ENCODE peak calls at places on chromosomes 6 and 20, in four cellular contexts. R is mesenchymal stem cell, N is neuronal stem cell, K is H1. Y is an unnamed sample. For H3K36me3, the result is how much of the 10 kb centered on the place peaks cover.

GRCh38 chr6:13457577-13457976 is 29.8 kb downstream of the GFOD1 start:
- DNase-seq in R (no peak), N (no peak), K (no peak), Y (no peak)

GRCh38 chr6:163490826-163491577 is 76.5 kb downstream of the QKI start:
- DNase-seq in R (peak), N (no peak), K (no peak), Y (peak)

GRCh38 chr20:62918830-62919229 is 7.5 kb downstream of the DIDO1 start:
- DNase-seq in R (no peak), N (no peak), K (no peak), Y (no peak)

GRCh38 chr20:47789081-47789998 is 4.1 kb upstream of the SULF2 start:
- DNase-seq in R (peak), N (no peak), K (no peak), Y (no peak)

GRCh38 chr6:20564269-20564668 is 30.0 kb downstream of the CDKAL1 start:
- DNase-seq in R (peak), N (peak), K (no peak), Y (no peak)

GRCh38 chr6:43680583-43681120 is 6.9 kb downstream of the MRPS18A start:
- DNase-seq in R (no peak), N (no peak), K (no peak), Y (no peak)

GRCh38 chr20:18331694-18332093 is 43.4 kb downstream of the ZNF133 start:
- DNase-seq in R (no peak), N (no peak), K (no peak), Y (no peak)

GRCh38 chr6:110399219-110400071 is 15.9 kb downstream of the DDO start:
- DNase-seq in R (no peak), N (no peak), K (no peak), Y (no peak)

GRCh38 chr6:80020381-80021120 is 16.1 kb downstream of the TTK start:
- DNase-seq in R (no peak), N (no peak), K (no peak), Y (no peak)

GRCh38 chr6:39956951-39957350 is 22.7 kb upstream of the MOCS1 start:
- DNase-seq in R (no peak), N (no peak), K (no peak), Y (peak)

GRCh38 chr6:69729870-69730449 is 66.8 kb downstream of the LMBRD1 start:
- DNase-seq in R (peak), N (no peak), K (no peak), Y (peak)

GRCh38 chr20:62614085-62614960 is 28.0 kb upstream of the SLCO4A1 start:
- DNase-seq in R (no peak), N (no peak), K (no peak), Y (no peak)

GRCh38 chr6:143507358-143508145 is 4.0 kb downstream of the FUCA2 start:
- DNase-seq in R (peak), N (no peak), K (no peak), Y (no peak)

GRCh38 chr20:21125072-21125848 is 622 bp upstream of the KIZ start:
- DNase-seq in R (peak), N (no peak), K (no peak), Y (peak)

GRCh38 chr20:54433653-54434052 is 41.7 kb upstream of the DOK5 start:
- DNase-seq in R (no peak), N (no peak), K (no peak), Y (no peak)

GRCh38 chr6:14110001-14110818 is 7.4 kb upstream of the CD83 start:
- DNase-seq in R (no peak), N (no peak), K (no peak), Y (no peak)

GRCh38 chr6:170096191-170096802 is 194.6 kb downstream of the DLL1 start:
- DNase-seq in R (no peak), N (no peak), K (no peak), Y (no peak)

GRCh38 chr6:157220485-157220884 is 102.8 kb downstream of the TMEM242 start:
- DNase-seq in R (no peak), N (no peak), K (no peak), Y (no peak)

GRCh38 chr20:38261054-38261390 is 487 bp upstream of the KIAA1755 start:
- DNase-seq in R (no peak), N (no peak), K (no peak), Y (no peak)

GRCh38 chr20:57126481-57127092 is 139.9 kb downstream of the BMP7 start:
- DNase-seq in R (peak), N (no peak), K (no peak), Y (no peak)
- H3K36me3 ChIP-seq in R (under half), N (under half), K (under half), Y (under half)

GRCh38 chr6:22877946-22878705 is 308.8 kb downstream of the HDGFL1 start:
- DNase-seq in R (peak), N (no peak), K (peak), Y (peak)

GRCh38 chr6:22875845-22876244 is 306.5 kb downstream of the HDGFL1 start:
- DNase-seq in R (no peak), N (no peak), K (no peak), Y (no peak)

GRCh38 chr6:22878706-22879105 is 309.3 kb downstream of the HDGFL1 start:
- DNase-seq in R (no peak), N (no peak), K (no peak), Y (peak)

DNA sequence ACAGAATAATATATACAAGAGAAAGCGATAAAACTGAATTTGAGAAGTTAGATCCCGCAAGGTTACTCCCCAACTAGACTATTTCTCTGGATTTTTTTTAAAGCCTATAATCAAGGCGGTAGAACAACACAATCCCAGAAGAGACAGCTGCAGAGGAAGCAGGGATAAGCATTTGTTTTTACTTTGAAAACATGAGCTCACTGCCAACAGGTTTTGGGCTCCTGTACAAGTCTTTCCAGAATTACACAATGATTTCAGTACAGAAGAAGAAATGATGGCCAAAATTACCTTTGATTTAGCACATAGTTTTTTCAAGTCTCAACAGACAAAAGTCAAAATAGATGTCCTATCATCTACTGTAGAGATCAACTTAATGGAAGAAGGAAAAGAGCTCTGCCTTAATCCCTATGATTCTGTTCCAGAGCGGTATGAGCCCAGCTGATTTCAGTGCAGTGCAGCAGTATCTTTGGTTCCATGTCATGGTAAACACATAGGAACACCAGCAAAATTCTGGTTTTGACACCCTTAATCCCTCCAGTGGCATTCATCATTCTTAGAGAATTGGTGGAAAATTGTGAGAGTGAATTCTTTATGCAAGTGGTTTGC is 304.3 kb downstream of the HDGFL1 start:
- DNase-seq in R (no peak), N (no peak), K (no peak), Y (no peak)
- H2BK12ac ChIP-seq in R (no peak), N (no peak), K (peak), Y (no peak)

GRCh38 chr6:26464014-26464413 is 6.3 kb downstream of the BTN2A1 start:
- DNase-seq in R (no peak), N (no peak), K (no peak), Y (no peak)
- H3K36me3 ChIP-seq in R (half or more), N (under half), K (half or more), Y (half or more)

GRCh38 chr6:158611039-158611438 is 33.5 kb downstream of the DYNLT1 start:
- DNase-seq in R (no peak), N (no peak), K (no peak), Y (no peak)
- H2BK12ac ChIP-seq in R (no peak), N (peak), K (peak), Y (peak)

GRCh38 chr20:44641305-44641704 is 10.2 kb downstream of the ADA start:
- DNase-seq in R (no peak), N (no peak), K (no peak), Y (no peak)

GRCh38 chr20:44642203-44643153 is 9.0 kb downstream of the ADA start:
- DNase-seq in R (peak), N (no peak), K (no peak), Y (peak)

GRCh38 chr20:44643154-44643519 is 8.4 kb downstream of the ADA start:
- DNase-seq in R (no peak), N (no peak), K (no peak), Y (no peak)

GRCh38 chr20:44637490-44638372 is 13.8 kb downstream of the ADA start:
- DNase-seq in R (no peak), N (no peak), K (no peak), Y (no peak)

DNA sequence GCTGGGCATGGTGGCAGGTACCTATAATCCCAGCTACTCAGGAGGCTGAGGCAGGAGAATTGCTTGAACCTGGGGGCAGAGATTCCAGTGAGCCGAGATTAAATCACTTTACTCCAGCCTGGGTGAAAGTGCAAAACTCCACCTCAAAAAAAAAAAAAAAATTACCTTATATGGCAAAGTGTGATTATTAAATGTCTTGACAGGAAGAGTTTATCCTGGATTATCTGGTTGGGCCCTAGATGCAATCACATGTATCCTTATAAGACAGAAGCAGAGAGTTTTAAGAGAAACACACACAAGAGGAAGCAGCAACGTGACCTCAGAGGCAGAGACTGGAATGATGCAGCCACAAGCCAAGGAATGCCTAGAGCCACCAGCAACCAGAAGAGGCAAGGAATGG is 11.0 kb downstream of the ADA start:
- DNase-seq in R (no peak), N (no peak), K (no peak), Y (peak)
- H3K36me3 ChIP-seq in R (under half), N (under half), K (under half), Y (under half)

GRCh38 chr6:99424761-99425646 is at the start of gene PNISR:
- DNase-seq in R (peak), N (peak), K (peak), Y (peak)
- H2BK12ac ChIP-seq in R (peak), N (no peak), K (peak), Y (no peak)

GRCh38 chr6:54008589-54008988 is 102.7 kb upstream of the MLIP start:
- DNase-seq in R (no peak), N (no peak), K (no peak), Y (no peak)

GRCh38 chr6:53999088-53999755 is 112.0 kb upstream of the MLIP start:
- DNase-seq in R (peak), N (no peak), K (no peak), Y (peak)

GRCh38 chr6:54002118-54002517 is 109.1 kb upstream of the MLIP start:
- DNase-seq in R (no peak), N (no peak), K (no peak), Y (no peak)

GRCh38 chr6:53998293-53998692 is 113.0 kb upstream of the MLIP start:
- DNase-seq in R (no peak), N (no peak), K (no peak), Y (peak)

GRCh38 chr6:54003316-54003715 is 107.9 kb upstream of the MLIP start:
- DNase-seq in R (no peak), N (no peak), K (no peak), Y (peak)
- H3K36me3 ChIP-seq in R (under half), N (under half), K (under half), Y (under half)

DNA sequence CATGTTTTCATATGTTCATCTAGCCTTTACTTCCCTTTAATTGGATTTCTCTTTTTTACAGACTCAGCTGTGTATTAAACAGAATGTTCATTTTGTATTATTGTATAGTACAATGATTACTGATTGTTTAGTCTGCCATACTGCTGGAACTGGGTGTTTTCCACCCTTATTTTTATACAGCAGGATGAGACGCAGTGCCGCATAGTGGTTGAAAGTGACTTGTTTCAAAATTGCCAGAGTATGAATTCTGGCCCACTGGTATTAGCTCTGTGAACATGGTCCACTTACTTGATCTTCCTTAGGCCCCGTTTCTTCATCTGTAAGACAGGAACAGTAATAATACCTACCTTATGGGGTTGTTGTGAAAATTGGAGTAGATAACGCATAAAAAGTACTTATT is 22.1 kb downstream of the AFDN start:
- DNase-seq in R (no peak), N (no peak), K (no peak), Y (no peak)
- H2BK12ac ChIP-seq in R (no peak), N (no peak), K (no peak), Y (no peak)

Y was measured in trophoblast cell.